ENCODE peak calls at places on chromosome 1, in four cellular contexts. T is psoas muscle, W is body of pancreas, N is mesendoderm. E is an unnamed sample.

GRCh38 chr1:229341811-229342304 is 989 bp downstream of the CCSAP start:
- DNase-seq in N (peak; percentile 49), W (no peak), T (no peak), E (no peak)

GRCh38 chr1:245589221-245589620 is 434.4 kb downstream of the KIF26B start:
- DNase-seq in T (no peak), N (no peak), W (no peak), E (no peak)

GRCh38 chr1:83516369-83516768 is 482.6 kb downstream of the TTLL7 start:
- DNase-seq in W (no peak), T (no peak), N (no peak), E (no peak)

GRCh38 chr1:32990887-32991286 is 26.3 kb upstream of the RNF19B start:
- DNase-seq in T (no peak), W (no peak), N (no peak), E (no peak)

GRCh38 chr1:52842643-52843310 is at the start of gene ZYG11A:
- DNase-seq in T (peak; percentile 74), W (peak; percentile 35), N (peak; percentile 89), E (peak; percentile 86)

GRCh38 chr1:235910357-235911299 is 43.9 kb upstream of the LYST start:
- DNase-seq in T (no peak), W (no peak), N (peak; percentile 86), E (peak; percentile 87)

GRCh38 chr1:77876884-77877283 is 11.5 kb upstream of the NEXN start:
- DNase-seq in W (no peak), T (no peak), N (no peak), E (no peak)

GRCh38 chr1:22105611-22106207 is 37.2 kb downstream of the WNT4 start:
- DNase-seq in W (no peak), T (no peak), N (peak; percentile 74), E (no peak)

GRCh38 chr1:65418522-65419185 is 1.8 kb upstream of the LEPR start:
- DNase-seq in T (no peak), W (no peak), N (no peak), E (no peak)

GRCh38 chr1:65420590-65421340 is at the start of the genes LEPR and LEPROT:
- DNase-seq in T (no peak), W (no peak), N (peak; percentile 79), E (no peak)

GRCh38 chr1:65421341-65422174 is 1.1 kb downstream of the LEPR start:
- DNase-seq in N (no peak), T (no peak), W (no peak), E (no peak)

GRCh38 chr1:65417729-65418128 is 2.7 kb upstream of the LEPR start:
- DNase-seq in T (no peak), N (no peak), W (no peak), E (no peak)

DNA sequence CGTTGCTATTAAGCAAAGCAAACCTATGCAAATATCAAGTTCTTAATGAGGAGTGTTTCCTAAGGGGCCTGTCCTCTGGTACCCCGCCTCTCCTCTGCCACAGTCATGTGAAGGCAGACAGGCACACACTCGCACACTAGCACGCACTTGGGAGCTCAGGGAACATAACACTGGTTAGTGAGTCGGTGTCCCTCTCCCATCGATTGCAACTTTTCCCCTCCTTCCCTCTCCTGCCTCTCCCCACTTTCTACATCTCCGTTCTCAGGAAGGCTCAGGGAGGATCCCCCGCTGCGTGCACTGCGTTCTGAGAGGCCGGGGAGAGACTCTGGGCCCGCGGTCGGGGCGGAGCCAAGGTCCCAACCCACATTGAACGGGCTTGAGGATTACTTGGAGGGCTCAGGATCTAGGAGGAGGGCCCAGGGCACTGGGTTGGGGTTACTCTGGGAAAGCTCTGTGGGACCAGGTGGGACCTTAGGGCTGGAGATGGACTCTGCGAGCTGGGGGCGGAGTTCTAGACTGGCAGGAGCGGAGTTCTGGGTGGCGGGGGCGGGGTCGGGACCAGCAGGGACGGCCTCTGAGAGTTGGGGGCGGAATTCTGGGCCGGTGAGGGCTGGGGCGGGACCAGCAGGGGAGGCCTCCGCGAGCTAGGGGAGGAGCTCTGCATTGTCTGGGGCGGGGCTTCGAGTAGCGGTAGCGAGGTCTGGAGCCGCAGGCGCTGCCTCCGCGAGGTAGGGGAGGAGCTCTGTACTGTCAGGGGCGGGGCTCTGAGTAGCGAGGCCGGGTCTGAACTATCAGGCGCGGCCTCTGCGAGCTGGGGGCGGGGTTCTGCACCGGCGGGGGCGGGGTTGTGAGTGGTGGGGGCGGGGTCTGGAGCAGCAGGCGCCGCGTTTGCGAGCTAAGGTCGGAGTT is 533 bp upstream of the LEPR start:
- DNase-seq in N (peak; percentile 99), T (peak; percentile 99), W (peak; percentile 99), E (peak; percentile 99)
- H3K4me1 ChIP-seq in N (peaks cover 2% of the 10 kb centered on the region), T (peaks cover 34% of the 10 kb centered on the region), W (peaks cover 38% of the 10 kb centered on the region), E (no peaks in the 10 kb centered on the region)

DNA sequence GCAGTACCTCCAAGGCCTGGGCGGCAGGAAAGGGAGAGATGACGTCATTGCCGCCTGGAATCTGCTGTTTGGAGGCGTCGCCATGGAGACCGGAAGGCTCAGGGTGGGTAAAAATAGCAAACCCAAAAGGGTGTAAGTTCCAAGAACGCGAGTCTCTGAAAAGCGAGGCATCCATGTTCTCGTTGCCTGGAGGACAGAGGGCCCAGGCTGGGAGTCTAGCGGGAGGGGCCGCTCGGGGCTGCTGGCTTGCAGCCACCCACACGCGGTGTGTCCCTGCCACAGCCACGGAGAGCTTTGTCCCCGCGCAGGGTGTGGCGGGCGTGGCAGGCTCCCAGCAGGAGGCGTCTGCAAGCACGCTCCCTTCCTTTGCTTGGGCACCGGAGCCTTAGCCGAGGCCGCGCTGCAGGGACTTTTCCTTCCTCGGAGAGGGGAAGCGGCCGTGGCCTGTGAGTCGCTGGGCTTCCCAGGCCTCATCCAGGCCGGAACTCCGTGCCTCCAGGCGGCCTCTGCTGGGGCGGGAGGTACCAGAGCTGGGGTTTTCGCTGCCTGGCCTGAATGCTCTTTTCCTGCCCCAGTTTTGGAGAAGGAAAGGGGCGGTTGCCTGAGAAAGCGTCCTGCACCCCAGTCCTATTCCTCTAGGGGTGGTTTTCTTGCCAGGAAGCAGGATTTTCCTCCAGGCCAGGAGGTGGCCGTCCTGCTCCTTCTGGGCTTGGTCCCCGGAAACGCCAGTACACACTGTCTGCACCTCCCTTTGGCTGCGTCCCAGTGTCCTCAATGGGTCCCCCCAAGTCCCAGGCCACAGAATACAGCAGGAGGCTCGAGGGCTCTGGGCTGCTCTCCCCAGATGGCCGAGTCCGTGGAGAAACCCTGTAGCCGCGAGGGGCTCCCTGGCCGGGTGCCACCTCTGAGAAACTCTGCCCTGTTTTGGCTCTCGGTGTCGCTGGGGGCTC is 15.3 kb upstream of the SKI start:
- DNase-seq in W (peak; percentile 89), N (peak; percentile 99), T (peak; percentile 93), E (peak; percentile 97)
- H3K4me1 ChIP-seq in W (peaks cover 43% of the 10 kb centered on the region), N (peaks cover 9% of the 10 kb centered on the region), T (peaks cover 35% of the 10 kb centered on the region), E (no peaks in the 10 kb centered on the region)

DNA sequence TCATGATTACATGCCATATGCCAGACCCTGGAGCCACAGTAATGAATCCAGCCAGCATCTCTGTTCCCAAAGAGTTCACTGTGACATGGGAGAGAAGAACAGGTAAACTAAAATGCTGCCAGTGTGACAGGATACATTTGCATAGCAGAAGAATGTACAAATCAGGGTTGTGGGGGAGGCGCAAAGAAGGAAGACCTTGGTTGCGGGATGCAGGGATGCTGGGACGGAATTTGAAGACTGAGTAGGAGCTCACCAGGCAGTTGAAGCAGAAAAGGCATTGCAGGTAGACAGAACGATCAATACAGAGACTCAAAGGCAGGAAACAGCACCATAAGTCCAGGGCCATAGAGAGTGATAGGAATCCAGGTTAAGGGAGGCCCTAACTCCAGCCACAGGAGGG is 180.3 kb upstream of the ZC3H12A start:
- DNase-seq in N (no peak), W (no peak), T (no peak), E (no peak)
- H3K4me1 ChIP-seq in N (no peaks in the 10 kb centered on the region), W (no peaks in the 10 kb centered on the region), T (no peaks in the 10 kb centered on the region), E (no peaks in the 10 kb centered on the region)

GRCh38 chr1:167717351-167717750 is 4.4 kb upstream of the MPZL1 start:
- DNase-seq in N (no peak), T (no peak), W (no peak), E (no peak)
- H3K4me1 ChIP-seq in N (peaks cover 12% of the 10 kb centered on the region), T (no peaks in the 10 kb centered on the region), W (peaks cover 11% of the 10 kb centered on the region), E (no peaks in the 10 kb centered on the region)